ENCODE peak calls at places on chromosomes 5 and 9, in five cellular contexts. One of them, this sample, is unnamed.

GRCh38 chr9:6759114-6759977 is 1.6 kb downstream of the KDM4C start:
- DNase-seq in heart right ventricle: no peak
- DNase-seq in astrocyte: peak
- DNase-seq in mesenchymal stem cell: peak
- DNase-seq in NCI-H2107: no peak
- DNase-seq in this sample: no peak

GRCh38 chr9:73558471-73558870 is 406.8 kb downstream of the ANXA1 start:
- DNase-seq in heart right ventricle: no peak
- DNase-seq in astrocyte: no peak
- DNase-seq in mesenchymal stem cell: no peak
- DNase-seq in NCI-H2107: no peak
- DNase-seq in this sample: no peak

GRCh38 chr9:128675382-128675781 is 13.6 kb upstream of the SET start:
- DNase-seq in heart right ventricle: no peak
- DNase-seq in astrocyte: no peak
- DNase-seq in mesenchymal stem cell: no peak
- DNase-seq in NCI-H2107: no peak
- DNase-seq in this sample: no peak

GRCh38 chr5:95884511-95884910 is 62.0 kb upstream of the GLRX start:
- DNase-seq in heart right ventricle: no peak
- DNase-seq in astrocyte: no peak
- DNase-seq in mesenchymal stem cell: no peak
- DNase-seq in NCI-H2107: no peak
- DNase-seq in this sample: no peak

GRCh38 chr5:17315710-17316221 is 98.3 kb downstream of the BASP1 start:
- DNase-seq in heart right ventricle: no peak
- DNase-seq in astrocyte: peak
- DNase-seq in mesenchymal stem cell: peak
- DNase-seq in NCI-H2107: no peak
- DNase-seq in this sample: no peak

GRCh38 chr9:130500340-130500771 is 55.6 kb downstream of the ASS1 start:
- DNase-seq in heart right ventricle: no peak
- DNase-seq in astrocyte: no peak
- DNase-seq in mesenchymal stem cell: no peak
- DNase-seq in NCI-H2107: no peak
- DNase-seq in this sample: no peak

GRCh38 chr5:171422495-171422894 is 3.0 kb downstream of the FGF18 start:
- DNase-seq in heart right ventricle: no peak
- DNase-seq in astrocyte: no peak
- DNase-seq in mesenchymal stem cell: no peak
- DNase-seq in NCI-H2107: no peak
- DNase-seq in this sample: no peak

GRCh38 chr9:76571288-76572204 is 112.6 kb downstream of the GCNT1 start:
- DNase-seq in heart right ventricle: peak
- DNase-seq in astrocyte: no peak
- DNase-seq in mesenchymal stem cell: no peak
- DNase-seq in NCI-H2107: no peak
- DNase-seq in this sample: no peak

GRCh38 chr5:74179183-74179582 is 461.3 kb downstream of the ENC1 start:
- DNase-seq in heart right ventricle: no peak
- DNase-seq in astrocyte: peak
- DNase-seq in mesenchymal stem cell: peak
- DNase-seq in NCI-H2107: no peak
- DNase-seq in this sample: no peak